ENCODE peak calls at places on chromosomes 3 and 15, in four cellular contexts. One of them, this sample, is unnamed. For H3K4me1, the result is how much of the 10 kb centered on the place peaks cover.

GRCh38 chr3:189586941-189587687 is 44.1 kb upstream of the TP63 start:
- DNase-seq in H9: no peak
- DNase-seq in hepatocyte: no peak
- DNase-seq in RWPE2: no peak
- DNase-seq in this sample: no peak

GRCh38 chr3:43053291-43053690 is 52.6 kb downstream of the POMGNT2 start:
- DNase-seq in H9: no peak
- DNase-seq in hepatocyte: no peak
- DNase-seq in RWPE2: no peak
- DNase-seq in this sample: no peak

GRCh38 chr15:95097366-95097765 is 866.0 kb downstream of the MCTP2 start:
- DNase-seq in H9: no peak
- DNase-seq in hepatocyte: no peak
- DNase-seq in RWPE2: no peak
- DNase-seq in this sample: no peak

GRCh38 chr15:43795197-43795596 is 3.1 kb downstream of the SERF2 start:
- DNase-seq in H9: no peak
- DNase-seq in hepatocyte: no peak
- DNase-seq in RWPE2: no peak
- DNase-seq in this sample: no peak

GRCh38 chr3:63684081-63684480 is 31.6 kb downstream of the SNTN start:
- DNase-seq in H9: no peak
- DNase-seq in hepatocyte: no peak
- DNase-seq in RWPE2: no peak
- DNase-seq in this sample: no peak

GRCh38 chr15:65206750-65207149 is 4.5 kb downstream of the CILP start:
- DNase-seq in H9: no peak
- DNase-seq in hepatocyte: no peak
- DNase-seq in RWPE2: no peak
- DNase-seq in this sample: no peak

GRCh38 chr15:63539517-63539916 is 35.1 kb downstream of the USP3 start:
- DNase-seq in H9: no peak
- DNase-seq in hepatocyte: no peak
- DNase-seq in RWPE2: no peak
- DNase-seq in this sample: no peak

GRCh38 chr15:51992953-51993352 is 21.4 kb upstream of the LEO1 start:
- DNase-seq in H9: no peak
- DNase-seq in hepatocyte: no peak
- DNase-seq in RWPE2: no peak
- DNase-seq in this sample: no peak

GRCh38 chr15:83158393-83158792 is 49.2 kb downstream of the HDGFL3 start:
- DNase-seq in H9: no peak
- DNase-seq in hepatocyte: no peak
- DNase-seq in RWPE2: no peak
- DNase-seq in this sample: no peak

GRCh38 chr15:34701536-34701935 is 53.3 kb downstream of the GJD2 start:
- DNase-seq in H9: no peak
- DNase-seq in hepatocyte: no peak
- DNase-seq in RWPE2: no peak
- DNase-seq in this sample: no peak

GRCh38 chr15:66785637-66786036 is 83.6 kb downstream of the SMAD6 start:
- DNase-seq in H9: no peak
- DNase-seq in hepatocyte: no peak
- DNase-seq in RWPE2: no peak
- DNase-seq in this sample: no peak

GRCh38 chr15:66784174-66784573 is 82.1 kb downstream of the SMAD6 start:
- DNase-seq in H9: no peak
- DNase-seq in hepatocyte: no peak
- DNase-seq in RWPE2: no peak
- DNase-seq in this sample: no peak

GRCh38 chr15:66782785-66783184 is 80.7 kb downstream of the SMAD6 start:
- DNase-seq in H9: no peak
- DNase-seq in hepatocyte: no peak
- DNase-seq in RWPE2: peak
- DNase-seq in this sample: no peak

GRCh38 chr15:66780973-66781718 is 79.1 kb downstream of the SMAD6 start:
- DNase-seq in H9: no peak
- DNase-seq in hepatocyte: no peak
- DNase-seq in RWPE2: peak
- DNase-seq in this sample: no peak

GRCh38 chr15:66783327-66784124 is 81.5 kb downstream of the SMAD6 start:
- DNase-seq in H9: no peak
- DNase-seq in hepatocyte: no peak
- DNase-seq in RWPE2: no peak
- DNase-seq in this sample: no peak
- H3K4me1 ChIP-seq in H9: under half
- H3K4me1 ChIP-seq in hepatocyte: under half
- H3K4me1 ChIP-seq in RWPE2: under half
- H3K4me1 ChIP-seq in this sample: under half

DNA sequence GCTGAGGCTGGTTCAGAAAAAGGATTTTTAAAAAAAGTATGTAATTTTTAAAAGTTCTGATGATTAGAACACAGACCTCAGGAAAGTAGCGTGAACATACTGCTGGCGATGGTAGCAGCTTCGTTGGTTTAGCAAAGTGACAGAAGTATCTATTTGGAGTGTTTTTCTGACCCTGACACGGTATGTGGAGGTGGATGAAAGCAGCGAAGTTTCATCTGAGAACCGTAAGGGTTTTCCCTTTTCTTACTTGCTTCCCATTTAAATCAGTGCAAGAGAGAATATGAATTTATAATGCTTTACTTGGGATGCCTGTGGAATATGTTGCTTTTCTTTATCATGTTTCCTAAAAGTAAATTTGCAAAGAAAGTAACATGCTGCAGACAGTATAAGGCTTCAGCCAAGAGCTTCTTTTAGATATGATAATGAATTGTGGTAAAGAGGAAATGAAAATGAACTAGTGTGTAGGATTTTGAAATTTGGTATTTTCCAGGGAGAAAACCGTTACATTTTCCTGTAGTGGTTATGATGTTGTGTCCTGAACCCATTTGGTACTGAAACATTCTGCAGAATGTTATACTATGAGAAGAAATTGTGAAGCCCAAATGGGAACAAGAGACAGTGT is 3.9 kb downstream of the CHST2 start:
- DNase-seq in H9: no peak
- DNase-seq in hepatocyte: no peak
- DNase-seq in RWPE2: no peak
- DNase-seq in this sample: no peak
- H3K4me1 ChIP-seq in H9: under half
- H3K4me1 ChIP-seq in hepatocyte: under half
- H3K4me1 ChIP-seq in RWPE2: under half
- H3K4me1 ChIP-seq in this sample: under half

DNA sequence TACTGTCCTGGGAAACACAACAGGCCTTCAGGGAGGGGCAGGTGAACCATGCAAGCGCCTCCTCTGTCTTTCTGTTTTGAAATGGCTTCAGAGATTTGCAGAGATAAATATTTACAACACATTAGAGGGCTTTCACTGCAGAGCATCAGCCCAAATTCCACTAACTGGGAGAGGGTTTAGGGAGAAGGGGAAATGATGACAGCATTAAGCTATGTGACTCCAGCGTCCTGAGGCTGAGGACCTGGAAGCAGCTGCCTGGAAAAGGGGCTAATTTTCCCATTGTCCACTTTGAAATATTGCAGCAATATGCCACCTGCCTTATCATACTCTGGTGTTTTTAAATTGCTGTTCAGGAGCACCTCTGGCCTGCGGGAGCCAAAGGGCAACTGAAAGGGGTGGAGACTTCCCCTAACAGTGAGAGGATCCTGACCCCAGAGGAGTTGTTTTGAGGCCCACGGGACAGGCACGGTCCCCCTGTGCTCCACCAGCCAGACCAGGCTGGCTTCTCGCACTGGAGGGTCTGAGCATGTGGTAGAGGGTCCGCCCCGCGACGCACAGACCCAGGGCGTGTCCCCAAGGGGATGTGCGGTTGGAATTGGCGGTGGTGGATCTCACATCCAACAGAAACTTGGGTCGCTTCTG is 110.6 kb downstream of the XXYLT1 start:
- DNase-seq in H9: no peak
- DNase-seq in hepatocyte: peak
- DNase-seq in RWPE2: no peak
- DNase-seq in this sample: no peak
- H3K4me1 ChIP-seq in H9: under half
- H3K4me1 ChIP-seq in hepatocyte: under half
- H3K4me1 ChIP-seq in RWPE2: under half
- H3K4me1 ChIP-seq in this sample: under half

GRCh38 chr15:38065721-38066120 is 131.3 kb downstream of the TMCO5A start:
- DNase-seq in H9: no peak
- DNase-seq in hepatocyte: no peak
- DNase-seq in RWPE2: no peak
- DNase-seq in this sample: no peak
- H3K4me1 ChIP-seq in H9: under half
- H3K4me1 ChIP-seq in hepatocyte: under half
- H3K4me1 ChIP-seq in RWPE2: under half
- H3K4me1 ChIP-seq in this sample: under half

DNA sequence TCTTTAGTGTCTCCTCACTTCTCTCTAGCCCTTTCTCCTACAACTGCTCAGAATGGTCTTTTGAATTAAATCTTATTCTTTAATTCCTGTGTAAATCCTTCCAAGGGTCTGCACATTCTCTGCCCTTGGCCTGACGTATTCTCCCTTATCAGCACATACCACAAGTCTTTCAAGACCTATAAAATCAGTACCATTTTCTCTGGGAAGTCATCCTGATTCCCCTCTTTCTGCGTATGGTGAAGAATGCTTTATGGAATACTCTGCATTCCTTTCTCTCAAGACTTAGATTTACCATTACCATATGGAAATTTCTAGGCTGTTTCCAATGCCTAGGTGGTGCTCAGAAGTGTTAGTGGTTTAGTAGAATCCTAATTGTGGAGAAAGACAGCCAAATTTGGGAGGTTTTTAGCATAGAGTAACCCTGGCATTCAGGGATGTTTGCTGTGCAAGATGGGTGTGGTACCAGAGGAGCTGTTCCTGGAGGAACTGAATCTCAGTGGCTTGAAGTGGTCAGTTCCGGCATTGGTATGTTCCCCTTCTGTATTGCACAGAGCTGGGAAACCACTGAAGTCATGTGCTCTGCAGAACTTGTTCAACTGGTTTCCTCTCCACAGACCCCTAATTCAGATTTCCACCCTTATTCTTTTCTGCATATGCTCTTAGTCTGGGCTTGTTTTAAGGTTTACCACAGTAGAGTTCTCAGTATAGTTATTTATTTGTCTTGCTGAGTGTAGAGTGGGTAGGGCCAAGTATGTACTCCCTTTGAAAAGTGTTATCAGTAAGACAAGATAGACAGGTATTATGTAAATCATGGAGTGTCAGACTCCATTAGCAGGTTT is 24.5 kb downstream of the IQGAP1 start:
- DNase-seq in H9: peak
- DNase-seq in hepatocyte: peak
- DNase-seq in RWPE2: peak
- DNase-seq in this sample: peak
- H3K4me1 ChIP-seq in H9: under half
- H3K4me1 ChIP-seq in hepatocyte: under half
- H3K4me1 ChIP-seq in RWPE2: half or more
- H3K4me1 ChIP-seq in this sample: half or more

GRCh38 chr3:177104299-177104992 is 92.8 kb downstream of the TBL1XR1 start:
- DNase-seq in H9: no peak
- DNase-seq in hepatocyte: no peak
- DNase-seq in RWPE2: no peak
- DNase-seq in this sample: no peak

GRCh38 chr3:177107840-177108239 is 89.4 kb downstream of the TBL1XR1 start:
- DNase-seq in H9: no peak
- DNase-seq in hepatocyte: no peak
- DNase-seq in RWPE2: no peak
- DNase-seq in this sample: no peak

GRCh38 chr3:177106594-177106993 is 90.7 kb downstream of the TBL1XR1 start:
- DNase-seq in H9: no peak
- DNase-seq in hepatocyte: no peak
- DNase-seq in RWPE2: no peak
- DNase-seq in this sample: no peak

GRCh38 chr3:177105623-177106022 is 91.7 kb downstream of the TBL1XR1 start:
- DNase-seq in H9: no peak
- DNase-seq in hepatocyte: no peak
- DNase-seq in RWPE2: no peak
- DNase-seq in this sample: no peak

GRCh38 chr3:177106184-177106583 is 91.1 kb downstream of the TBL1XR1 start:
- DNase-seq in H9: no peak
- DNase-seq in hepatocyte: no peak
- DNase-seq in RWPE2: no peak
- DNase-seq in this sample: no peak
- H3K4me1 ChIP-seq in H9: under half
- H3K4me1 ChIP-seq in hepatocyte: under half
- H3K4me1 ChIP-seq in RWPE2: under half
- H3K4me1 ChIP-seq in this sample: under half

DNA sequence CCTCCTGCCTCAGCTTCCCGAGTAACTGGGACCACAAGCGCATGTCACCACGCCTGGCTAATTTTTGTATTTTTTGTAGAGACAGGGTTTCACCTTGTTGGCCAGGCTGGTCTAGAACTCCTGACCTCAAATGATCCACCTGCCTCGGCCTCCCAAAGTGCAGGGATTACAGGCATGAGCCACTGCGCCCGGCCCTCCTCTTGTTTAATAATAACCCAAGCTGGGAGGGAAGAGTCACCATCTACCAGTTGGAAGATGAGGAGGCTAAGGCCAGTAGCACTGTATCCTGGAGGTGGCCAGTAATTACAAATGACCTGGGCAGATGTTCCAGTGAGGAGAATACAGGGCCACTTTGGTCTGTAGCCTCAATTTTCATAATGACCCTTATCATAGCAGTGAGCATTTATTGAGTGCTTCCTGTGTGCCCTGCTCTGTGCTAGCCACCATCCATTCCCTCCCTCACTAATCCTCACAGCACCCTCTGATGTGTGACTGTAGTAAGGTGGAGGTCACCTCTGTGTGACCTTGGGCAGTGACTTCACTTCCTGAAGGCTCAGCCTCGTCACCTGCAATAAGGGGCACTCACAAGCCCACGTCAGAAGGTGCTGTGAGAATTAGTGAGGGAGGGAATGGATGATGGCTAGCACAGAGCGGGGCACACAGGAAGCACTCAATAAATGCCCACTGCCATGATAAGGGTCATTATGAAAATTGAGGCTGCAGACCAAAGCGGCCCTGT is 64.2 kb downstream of the ABTB1 start:
- DNase-seq in H9: no peak
- DNase-seq in hepatocyte: no peak
- DNase-seq in RWPE2: no peak
- DNase-seq in this sample: no peak
- H3K4me1 ChIP-seq in H9: under half
- H3K4me1 ChIP-seq in hepatocyte: under half
- H3K4me1 ChIP-seq in RWPE2: under half
- H3K4me1 ChIP-seq in this sample: under half

GRCh38 chr3:113898892-113899291 is 48.9 kb upstream of the ZDHHC23 start:
- DNase-seq in H9: no peak
- DNase-seq in hepatocyte: no peak
- DNase-seq in RWPE2: no peak
- DNase-seq in this sample: no peak
- H3K4me1 ChIP-seq in H9: under half
- H3K4me1 ChIP-seq in hepatocyte: under half
- H3K4me1 ChIP-seq in RWPE2: under half
- H3K4me1 ChIP-seq in this sample: under half